ENCODE peak calls at places on chromosomes 4 and X, in ten cellular contexts. G is coronary artery, A is GM20000, K is endothelial cell, O is IMR-90, M is left lung, N is astrocyte of the spinal cord, S is endothelial cell of umbilical vein, T is neural crest cell, L is fibroblast of lung. Y is an unnamed sample.

GRCh38 chr4:183402771-183403170 is 41.7 kb upstream of the CDKN2AIP start:
- DNase-seq in G (no peak), O (no peak), N (no peak), M (no peak), S (no peak), L (peak; percentile 22), T (no peak), K (no peak), A (no peak), Y (no peak)

GRCh38 chr4:123484291-123484926 is 87.8 kb downstream of the SPRY1 start:
- DNase-seq in T (no peak), A (no peak), O (peak; percentile 42), S (no peak), L (no peak), K (no peak), G (no peak), M (no peak), N (no peak), Y (no peak)

GRCh38 chr4:182067828-182068227 is 175.4 kb upstream of the TENM3 start:
- DNase-seq in S (no peak), G (no peak), N (peak; percentile 20), T (no peak), A (no peak), L (no peak), K (no peak), O (no peak), M (no peak), Y (no peak)

GRCh38 chr4:1152284-1152683 is 20.1 kb downstream of the SPON2 start:
- DNase-seq in T (no peak), O (no peak), K (no peak), M (no peak), G (no peak), A (no peak), L (no peak), N (no peak), S (no peak), Y (no peak)

GRCh38 chrX:123835661-123836371 is 24.0 kb upstream of the XIAP start:
- DNase-seq in G (no peak), S (peak; percentile 31), A (no peak), O (peak; percentile 70), T (no peak), N (peak; percentile 64), L (peak; percentile 79), M (no peak), K (no peak), Y (no peak)

GRCh38 chr4:83618991-83619390 is 83.1 kb downstream of the GPAT3 start:
- DNase-seq in S (peak; percentile 26), A (no peak), G (no peak), N (peak; percentile 37), M (peak; percentile 54), L (peak; percentile 71), K (peak; percentile 13), O (peak; percentile 44), T (no peak), Y (no peak)

GRCh38 chrX:119942831-119943184 is 743 bp downstream of the NKAP start:
- DNase-seq in M (no peak), N (no peak), O (peak; percentile 0), A (peak; percentile 5), G (no peak), T (no peak), K (no peak), S (no peak), L (peak; percentile 2), Y (no peak)

GRCh38 chrX:122622800-122623199 is 561.3 kb upstream of the GRIA3 start:
- DNase-seq in G (no peak), A (no peak), N (no peak), S (no peak), M (no peak), O (no peak), K (no peak), T (no peak), L (peak; percentile 33), Y (no peak)

GRCh38 chrX:38117485-38117884 is 103.2 kb downstream of the SRPX start:
- DNase-seq in M (no peak), S (peak; percentile 1), O (peak; percentile 24), K (no peak), A (no peak), G (no peak), L (peak; percentile 80), N (peak; percentile 57), T (no peak), Y (no peak)

GRCh38 chrX:55161581-55161980 is 58.6 kb upstream of the PAGE5 start:
- DNase-seq in K (peak; percentile 2), M (no peak), O (no peak), T (no peak), G (no peak), A (no peak), N (peak; percentile 7), L (peak; percentile 5), S (no peak), Y (no peak)

GRCh38 chr4:140188975-140189374 is 35.0 kb upstream of the MAML3 start:
- DNase-seq in O (peak; percentile 64), K (no peak), T (no peak), M (peak; percentile 37), A (no peak), G (no peak), L (peak; percentile 67), S (peak; percentile 82), N (peak; percentile 57), Y (no peak)

GRCh38 chr4:7652906-7653305 is 218.2 kb upstream of the PSAPL1 start:
- DNase-seq in A (no peak), S (no peak), L (no peak), N (no peak), K (no peak), G (no peak), T (no peak), M (no peak), O (no peak), Y (no peak)

DNA sequence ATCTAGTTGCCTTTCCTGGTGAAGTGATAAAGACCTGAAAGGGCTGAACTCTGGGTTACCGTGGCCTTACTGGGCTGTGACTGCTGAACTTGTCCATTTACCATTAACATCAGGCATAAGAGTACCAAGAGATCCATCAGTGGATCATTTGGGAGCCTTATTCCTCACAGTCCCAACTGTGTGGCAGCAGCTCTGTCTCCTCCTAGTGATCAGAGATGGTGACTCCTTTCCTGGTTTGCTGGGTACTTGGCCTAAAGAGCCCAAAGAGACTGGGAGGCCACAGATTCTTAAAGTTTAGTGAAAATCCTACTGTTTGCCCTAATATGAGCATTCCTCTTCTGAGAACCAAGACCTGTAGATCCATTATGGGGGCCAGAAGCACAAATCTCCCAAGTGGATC is 56.3 kb upstream of the ATP6AP2 start:
- DNase-seq in K (no peak), T (no peak), G (no peak), S (no peak), M (no peak), L (no peak), N (no peak), A (no peak), O (no peak), Y (no peak)
- TF ChIP-seq CTCF in K (no peak), T (no peak), G (no peak), S (no peak), M (no peak), L (no peak), N (peak; percentile 18), A (no peak), O (no peak), Y (no peak)

DNA sequence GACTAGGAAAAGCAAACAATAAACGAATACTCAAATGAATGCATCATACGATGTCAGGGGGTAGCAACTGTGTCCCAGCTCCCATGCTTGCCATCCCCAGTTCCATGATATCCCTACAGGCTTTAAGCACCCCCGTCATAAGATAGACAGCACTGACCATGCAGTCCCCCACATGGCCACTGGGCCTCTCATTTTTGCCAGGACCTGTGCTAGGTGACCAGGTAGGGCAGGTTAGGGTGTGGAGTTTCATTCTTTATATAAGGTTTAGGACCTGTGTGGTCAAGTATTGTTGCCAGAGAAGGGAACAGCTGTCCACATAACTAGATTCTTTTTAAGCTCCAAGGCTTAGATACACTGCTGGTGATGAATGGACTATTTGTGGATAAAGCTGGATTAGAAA is 9.7 kb downstream of the PPEF2 start:
- DNase-seq in L (no peak), M (no peak), A (no peak), G (no peak), O (no peak), S (no peak), K (peak; percentile 20), N (no peak), T (no peak), Y (no peak)
- TF ChIP-seq CTCF in L (no peak), M (no peak), A (no peak), G (no peak), O (no peak), S (no peak), K (peak; percentile 44), N (peak; percentile 9), T (peak; percentile 48), Y (peak; percentile 7)

GRCh38 chr4:66929748-66930147 is 615.6 kb downstream of the CENPC start:
- DNase-seq in M (no peak), N (no peak), A (no peak), O (no peak), T (no peak), K (no peak), G (no peak), L (no peak), S (no peak), Y (no peak)
- TF ChIP-seq CTCF in M (no peak), N (no peak), A (no peak), O (no peak), T (no peak), K (no peak), G (no peak), L (no peak), S (no peak), Y (no peak)

DNA sequence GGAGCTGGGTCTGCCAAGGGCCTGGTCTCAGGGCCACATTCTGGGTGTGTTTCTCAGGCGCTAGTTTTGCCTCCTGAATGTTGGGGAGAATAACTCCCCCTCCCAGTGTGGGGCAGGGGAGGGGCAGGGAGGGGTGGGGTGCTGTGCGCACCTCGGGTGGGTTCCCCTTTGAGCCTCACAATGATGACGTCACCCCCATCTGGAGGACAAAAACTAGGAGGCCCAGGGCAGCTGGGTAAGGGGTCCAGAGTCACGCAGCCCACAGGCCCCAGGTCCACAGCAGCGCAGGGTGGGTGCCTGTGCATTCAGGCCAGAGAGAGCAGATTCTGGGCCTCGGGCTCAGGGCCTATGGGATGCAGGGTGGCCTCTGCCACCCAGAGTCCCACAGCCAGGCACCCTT is 23.7 kb upstream of the HMX1 start:
- DNase-seq in O (no peak), A (no peak), M (no peak), L (no peak), T (no peak), G (no peak), S (no peak), N (no peak), K (no peak), Y (no peak)
- TF ChIP-seq CTCF in O (no peak), A (no peak), M (no peak), L (no peak), T (no peak), G (no peak), S (no peak), N (no peak), K (no peak), Y (no peak)

GRCh38 chr4:41873380-41874295 is 61.6 kb upstream of the TMEM33 start:
- DNase-seq in K (peak; percentile 33), M (no peak), L (no peak), N (no peak), T (no peak), G (no peak), A (no peak), S (no peak), O (no peak), Y (no peak)
- TF ChIP-seq CTCF in K (no peak), M (no peak), L (no peak), N (no peak), T (no peak), G (no peak), A (no peak), S (no peak), O (no peak), Y (no peak)